ENCODE peak calls at places on chromosome 15, in seven cellular contexts. V, S, O, U, A, D and B are unnamed samples.

GRCh38 chr15:80568298-80568697 is 126.8 kb upstream of the ABHD17C start:
- DNase-seq in D (no peak), V (no peak), A (no peak), S (no peak), U (no peak), O (no peak), B (no peak)

GRCh38 chr15:77709135-77709886 is 76.6 kb upstream of the LINGO1 start:
- DNase-seq in D (no peak), U (no peak), S (no peak), V (no peak), A (no peak), O (no peak), B (no peak)

GRCh38 chr15:67542192-67542461 is 376 bp upstream of the MAP2K5 start:
- DNase-seq in V (no peak), S (no peak), A (peak), O (no peak), U (no peak), D (no peak), B (no peak)

GRCh38 chr15:34584321-34584668 is 844 bp upstream of the GOLGA8B start:
- DNase-seq in D (no peak), V (no peak), O (no peak), U (no peak), S (no peak), A (no peak), B (no peak)

GRCh38 chr15:33968224-33968623 is at the start of gene CHRM5:
- DNase-seq in V (no peak), O (no peak), U (no peak), D (no peak), S (no peak), A (no peak), B (no peak)

GRCh38 chr15:63232943-63233342 is 43.5 kb downstream of the RAB8B start:
- DNase-seq in S (no peak), A (no peak), O (no peak), U (no peak), D (no peak), V (no peak), B (no peak)

GRCh38 chr15:73165844-73166243 is 113.6 kb downstream of the NEO1 start:
- DNase-seq in V (no peak), O (no peak), A (no peak), U (no peak), D (no peak), S (no peak), B (no peak)

GRCh38 chr15:45638641-45639040 is 3.8 kb downstream of the SQOR start:
- DNase-seq in U (no peak), O (no peak), S (no peak), V (no peak), D (no peak), A (no peak), B (no peak)

GRCh38 chr15:98889930-98890695 is 117.5 kb downstream of the PGPEP1L start:
- DNase-seq in S (no peak), D (peak), A (no peak), U (no peak), V (no peak), O (no peak), B (no peak)

GRCh38 chr15:40536501-40536900 is 28.3 kb downstream of the CCDC32 start:
- DNase-seq in O (no peak), D (no peak), A (no peak), V (no peak), U (no peak), S (no peak), B (no peak)

GRCh38 chr15:62517541-62517940 is 352.5 kb upstream of the C2CD4B start:
- DNase-seq in S (no peak), O (no peak), A (no peak), D (no peak), V (no peak), U (no peak), B (no peak)

GRCh38 chr15:62075595-62076279 is 9.0 kb downstream of the C2CD4A start:
- DNase-seq in V (no peak), O (no peak), S (no peak), A (no peak), U (no peak), D (no peak), B (peak)

GRCh38 chr15:69735126-69735525 is 282.5 kb downstream of the RPLP1 start:
- DNase-seq in U (no peak), S (no peak), O (no peak), V (no peak), A (no peak), D (no peak), B (no peak)

GRCh38 chr15:39887832-39888231 is 32.2 kb downstream of the GPR176 start:
- DNase-seq in D (peak), U (no peak), V (no peak), A (no peak), S (peak), O (peak), B (no peak)

GRCh38 chr15:38072507-38073277 is 138.3 kb downstream of the TMCO5A start:
- DNase-seq in O (peak), V (peak), S (no peak), D (peak), A (no peak), U (no peak), B (no peak)

GRCh38 chr15:95205101-95205500 is 973.7 kb downstream of the MCTP2 start:
- DNase-seq in U (no peak), O (no peak), S (no peak), D (no peak), V (no peak), A (no peak), B (no peak)

GRCh38 chr15:41018534-41018933 is 65.3 kb downstream of the CHAC1 start:
- DNase-seq in A (no peak), U (no peak), S (peak), O (no peak), V (no peak), D (no peak), B (no peak)

GRCh38 chr15:63764124-63764827 is 69.5 kb downstream of the HERC1 start:
- DNase-seq in O (no peak), D (no peak), A (no peak), U (no peak), V (no peak), S (no peak), B (no peak)

GRCh38 chr15:58441376-58442070 is 9.7 kb downstream of the LIPC start:
- DNase-seq in V (no peak), U (no peak), S (no peak), D (peak), A (no peak), O (no peak), B (no peak)

GRCh38 chr15:48688493-48688892 is 43.0 kb upstream of the FBN1 start:
- DNase-seq in D (no peak), U (no peak), O (no peak), A (no peak), S (no peak), V (no peak), B (no peak)